ENCODE peak calls at places on chromosome X, in seven cellular contexts. I is cardiac muscle cell, X is astrocyte of the spinal cord, H is mesenchymal stem cell, W is aorta, E is PC-3, Y is GM23338. S is an unnamed sample.
A peak's percentile ranks its signal among the peaks of the same experiment; 100 is the strongest.

GRCh38 chrX:135516376-135516775 is 4.1 kb upstream of the INTS6L start:
- DNase-seq in H (no peak), X (no peak), E (no peak), I (no peak), Y (peak; percentile 63), W (no peak), S (peak; percentile 11)

GRCh38 chrX:108022491-108023089 is 22.3 kb upstream of the VSIG1 start:
- DNase-seq in E (peak; percentile 61), H (no peak), X (no peak), I (no peak), W (no peak), Y (no peak), S (no peak)

GRCh38 chrX:25154168-25154567 is 138.4 kb upstream of the ARX start:
- DNase-seq in W (no peak), I (no peak), Y (no peak), X (no peak), E (no peak), H (no peak), S (no peak)

GRCh38 chrX:55794420-55794819 is 76.9 kb downstream of the RRAGB start:
- DNase-seq in Y (no peak), X (no peak), I (no peak), W (no peak), E (no peak), H (peak; percentile 1), S (no peak)

GRCh38 chrX:55709735-55710134 is 7.8 kb upstream of the RRAGB start:
- DNase-seq in I (no peak), H (no peak), E (peak; percentile 27), W (no peak), X (peak; percentile 25), Y (peak; percentile 28), S (no peak)

GRCh38 chrX:149230689-149231088 is 274.4 kb downstream of the IDS start:
- DNase-seq in X (no peak), E (no peak), I (no peak), W (no peak), H (no peak), Y (no peak), S (no peak)

GRCh38 chrX:64204701-64205440 is 637 bp downstream of the AMER1 start:
- DNase-seq in X (peak; percentile 30), Y (peak; percentile 25), I (peak; percentile 37), E (peak; percentile 25), H (peak; percentile 42), W (peak; percentile 76), S (peak; percentile 79)

GRCh38 chrX:47664737-47665136 is 5.8 kb upstream of the UXT start:
- DNase-seq in Y (no peak), W (no peak), I (peak; percentile 55), E (no peak), X (no peak), H (peak; percentile 7), S (no peak)

GRCh38 chrX:130994671-130995070 is 63.5 kb upstream of the ARHGAP36 start:
- DNase-seq in X (peak; percentile 14), Y (peak; percentile 61), I (peak; percentile 10), E (peak; percentile 40), W (no peak), H (peak; percentile 15), S (peak; percentile 17)

GRCh38 chrX:132958086-132958703 is at the start of gene HS6ST2:
- DNase-seq in H (peak; percentile 14), X (no peak), I (no peak), E (no peak), W (peak; percentile 76), Y (peak; percentile 60), S (peak; percentile 86)

GRCh38 chrX:72307646-72308051 is 1.9 kb upstream of the CITED1 start:
- DNase-seq in W (no peak), H (no peak), X (no peak), Y (peak; percentile 17), I (no peak), E (no peak), S (no peak)

GRCh38 chrX:72304877-72305276 is 837 bp downstream of the CITED1 start:
- DNase-seq in E (no peak), Y (peak; percentile 28), H (peak; percentile 11), W (no peak), I (no peak), X (no peak), S (peak; percentile 75)

GRCh38 chrX:72306085-72306801 is 529 bp upstream of the CITED1 start:
- DNase-seq in I (no peak), X (no peak), W (no peak), E (peak; percentile 22), H (peak; percentile 13), Y (peak; percentile 28), S (peak; percentile 69)

GRCh38 chrX:72306851-72307645 is 1.3 kb upstream of the CITED1 start:
- DNase-seq in I (peak; percentile 70), E (peak; percentile 71), X (peak; percentile 73), Y (peak; percentile 70), W (peak; percentile 85), H (peak; percentile 73), S (peak; percentile 75)

DNA sequence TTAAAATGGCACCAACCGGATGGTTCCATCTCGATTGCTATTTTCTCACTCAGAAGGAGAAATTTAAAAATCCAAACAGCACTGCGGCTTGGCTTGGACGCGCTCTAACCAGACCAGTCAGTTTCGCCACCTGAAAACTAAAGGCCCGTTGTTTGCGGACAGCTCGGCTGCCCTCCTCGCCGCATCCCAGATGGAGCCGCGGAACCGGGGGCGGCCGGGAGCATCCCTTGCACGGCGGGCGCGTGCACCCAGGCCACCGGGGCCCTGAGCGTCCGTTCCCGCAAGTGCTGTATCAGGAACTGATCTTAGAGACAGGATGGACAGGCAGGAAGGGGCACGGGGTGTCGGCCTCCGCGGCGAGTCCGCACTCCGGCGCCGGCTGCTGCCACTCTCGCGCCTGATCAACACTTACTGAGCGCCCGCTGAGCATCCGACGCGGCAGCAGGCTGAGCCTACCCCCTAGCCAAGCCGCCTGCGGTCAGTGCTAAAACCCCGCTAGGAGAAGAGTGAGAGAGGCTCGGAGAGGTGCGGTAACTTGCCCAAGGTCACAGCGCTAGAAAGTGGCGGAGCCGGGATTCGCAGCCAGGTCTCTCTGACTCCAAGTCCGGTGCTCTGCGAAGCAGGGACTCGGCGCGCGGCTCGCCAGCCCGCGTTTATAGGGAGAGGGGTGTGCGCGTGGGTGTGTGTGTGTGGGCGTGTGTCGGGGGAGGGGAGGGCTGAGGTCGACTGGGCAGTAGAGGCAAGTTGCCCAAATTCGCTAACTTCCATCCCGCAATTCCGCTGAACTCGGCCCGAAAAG is at the start of gene CITED1:
- DNase-seq in H (peak; percentile 18), Y (peak; percentile 35), W (no peak), I (no peak), E (no peak), X (no peak), S (peak; percentile 69)
- H3K4me3 ChIP-seq in H (peak within 1 kb of the TSS; percentile 51), Y (peak within 1 kb of the TSS; percentile 58), W (peak within 1 kb of the TSS; percentile 61), I (peak within 1 kb of the TSS; percentile 59), E (peak within 1 kb of the TSS; percentile 71), X (peak within 1 kb of the TSS; percentile 39), S (peak within 1 kb of the TSS; percentile 45)

GRCh38 chrX:40008841-40009461 is 88.8 kb downstream of the BCOR start:
- DNase-seq in H (peak; percentile 64), W (peak; percentile 77), Y (peak; percentile 52), I (peak; percentile 41), E (no peak), X (no peak), S (peak; percentile 83)
- H3K4me3 ChIP-seq in H (peak overlapping the region; percentile 32), W (no peak overlapping the region), Y (peak overlapping the region; percentile 58), I (peak overlapping the region; percentile 7), E (no peak overlapping the region), X (no peak overlapping the region), S (peak overlapping the region; percentile 59)

GRCh38 chrX:42392846-42393245 is 385.1 kb downstream of the PPP1R2C start:
- DNase-seq in W (no peak), H (no peak), X (no peak), E (no peak), Y (no peak), I (no peak), S (no peak)

GRCh38 chrX:42398967-42399631 is 378.9 kb downstream of the PPP1R2C start:
- DNase-seq in W (no peak), I (peak; percentile 21), X (no peak), Y (no peak), H (peak; percentile 2), E (no peak), S (no peak)

GRCh38 chrX:42399632-42400024 is 378.3 kb downstream of the PPP1R2C start:
- DNase-seq in W (no peak), X (no peak), I (no peak), Y (no peak), E (no peak), H (no peak), S (no peak)

GRCh38 chrX:42396136-42396535 is 381.8 kb downstream of the PPP1R2C start:
- DNase-seq in W (no peak), H (no peak), X (no peak), Y (no peak), E (no peak), I (no peak), S (no peak)
- H3K4me3 ChIP-seq in W (no peak overlapping the region), H (no peak overlapping the region), X (no peak overlapping the region), Y (no peak overlapping the region), E (no peak overlapping the region), I (no peak overlapping the region), S (no peak overlapping the region)

GRCh38 chrX:153973127-153974002 is 811 bp downstream of the TMEM187 start:
- DNase-seq in W (no peak), E (no peak), I (no peak), H (no peak), X (no peak), Y (no peak), S (no peak)
- H3K4me3 ChIP-seq in W (peak overlapping the region; percentile 48), E (peak overlapping the region; percentile 85), I (peak overlapping the region; percentile 77), H (peak overlapping the region; percentile 87), X (peak overlapping the region; percentile 54), Y (peak overlapping the region; percentile 73), S (peak overlapping the region; percentile 96)

DNA sequence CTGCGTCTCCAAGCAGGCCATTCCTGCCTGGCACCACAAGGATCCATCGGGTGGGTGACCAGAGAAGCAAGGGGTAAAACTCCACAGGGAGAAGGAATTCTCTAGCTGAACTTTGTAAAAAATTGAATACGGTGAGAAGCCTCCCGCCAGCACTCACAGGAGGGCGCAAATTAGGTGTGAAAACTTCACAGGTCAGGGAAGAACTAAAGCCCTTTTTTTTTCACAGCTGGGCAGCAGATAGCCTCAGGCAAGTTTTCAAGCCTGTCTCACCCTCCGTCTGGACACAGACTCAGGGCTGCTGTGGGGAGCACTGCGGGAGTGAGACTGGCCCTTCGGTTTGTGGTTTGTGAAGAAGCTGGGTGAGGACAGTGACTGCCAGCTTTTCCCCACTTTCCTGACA is 224.1 kb upstream of the FGF16 start:
- DNase-seq in I (no peak), X (no peak), E (no peak), H (no peak), W (peak; percentile 19), Y (no peak), S (peak; percentile 2)
- H3K4me3 ChIP-seq in I (no peak overlapping the region), X (no peak overlapping the region), E (no peak overlapping the region), H (no peak overlapping the region), W (no peak overlapping the region), Y (no peak overlapping the region), S (no peak overlapping the region)

S was measured in H7.